ENCODE peak calls at places on chromosomes 2 and 18, in five cellular contexts. Z is kidney tubule cell, O is NCI-H1105 treated with DMSO at 0.1 percent for 48 hours, H is activated gamma-delta T cell treated with Interleukin-2 at 50 U/mL for 16 hours, A is ascending aorta. X is an unnamed sample.

GRCh38 chr18:26655614-26656400 is 107.5 kb upstream of the KCTD1 start:
- DNase-seq in Z (peak; percentile 78), O (peak; percentile 44), H (no peak), A (peak; percentile 72), X (peak; percentile 70)

GRCh38 chr18:72613589-72613988 is 69.4 kb upstream of the CBLN2 start:
- DNase-seq in Z (no peak), O (no peak), H (no peak), A (no peak), X (no peak)

GRCh38 chr2:97774425-97774824 is 61.0 kb downstream of the ZAP70 start:
- DNase-seq in Z (peak; percentile 14), O (no peak), H (no peak), A (no peak), X (no peak)

GRCh38 chr2:165876712-165877111 is 76.9 kb downstream of the TTC21B start:
- DNase-seq in Z (peak; percentile 30), O (no peak), H (no peak), A (no peak), X (no peak)

GRCh38 chr18:78293940-78294401 is 685.6 kb upstream of the SALL3 start:
- DNase-seq in Z (peak; percentile 53), O (no peak), H (no peak), A (no peak), X (no peak)

GRCh38 chr2:3242747-3243369 is 134.8 kb downstream of the EIPR1 start:
- DNase-seq in Z (no peak), O (no peak), H (peak; percentile 40), A (peak; percentile 31), X (no peak)

GRCh38 chr2:178397002-178397605 is 53.9 kb downstream of the PRKRA start:
- DNase-seq in Z (peak; percentile 44), O (peak; percentile 70), H (no peak), A (no peak), X (no peak)

GRCh38 chr18:79374408-79375171 is 21.1 kb upstream of the NFATC1 start:
- DNase-seq in Z (no peak), O (no peak), H (no peak), A (no peak), X (no peak)

GRCh38 chr2:186991766-186992417 is 142.9 kb upstream of the ZSWIM2 start:
- DNase-seq in Z (no peak), O (no peak), H (no peak), A (no peak), X (no peak)

GRCh38 chr2:237471457-237472186 is 15.4 kb upstream of the MLPH start:
- DNase-seq in Z (peak; percentile 69), O (peak; percentile 19), H (peak; percentile 29), A (no peak), X (peak; percentile 79)

GRCh38 chr2:207513577-207514257 is 16.0 kb upstream of the CREB1 start:
- DNase-seq in Z (peak; percentile 97), O (no peak), H (no peak), A (no peak), X (no peak)

GRCh38 chr2:112216158-112216557 is 38.7 kb downstream of the ZC3H8 start:
- DNase-seq in Z (peak; percentile 4), O (peak; percentile 23), H (no peak), A (no peak), X (no peak)

GRCh38 chr2:37766087-37766486 is 94.6 kb upstream of the CDC42EP3 start:
- DNase-seq in Z (peak; percentile 45), O (no peak), H (no peak), A (no peak), X (no peak)

GRCh38 chr18:69397096-69397495 is 3.6 kb upstream of the DOK6 start:
- DNase-seq in Z (peak; percentile 57), O (no peak), H (no peak), A (no peak), X (no peak)

GRCh38 chr2:36357506-36358316 is 2.1 kb downstream of the CRIM1 start:
- DNase-seq in Z (peak; percentile 86), O (no peak), H (peak; percentile 14), A (peak; percentile 77), X (no peak)

GRCh38 chr2:126732682-126733245 is 76.8 kb downstream of the GYPC start:
- DNase-seq in Z (no peak), O (no peak), H (no peak), A (no peak), X (no peak)

GRCh38 chr2:6826081-6826913 is 39.4 kb downstream of the CMPK2 start:
- DNase-seq in Z (peak; percentile 91), O (no peak), H (peak; percentile 48), A (no peak), X (peak; percentile 38)

GRCh38 chr18:44195394-44196140 is 485.1 kb upstream of the SETBP1 start:
- DNase-seq in Z (no peak), O (no peak), H (no peak), A (no peak), X (no peak)

GRCh38 chr2:173196080-173196479 is 120.4 kb downstream of the MAP3K20 start:
- DNase-seq in Z (no peak), O (no peak), H (no peak), A (no peak), X (no peak)

GRCh38 chr2:166127217-166128155 is at the start of gene SCN1A:
- DNase-seq in Z (peak; percentile 47), O (peak; percentile 73), H (no peak), A (no peak), X (no peak)

GRCh38 chr2:240925191-240925575 is 19.0 kb downstream of the CROCC2 start:
- DNase-seq in Z (no peak), O (no peak), H (peak; percentile 5), A (peak; percentile 61), X (peak; percentile 37)

GRCh38 chr2:110870545-110870944 is 138.2 kb downstream of the ACOXL start:
- DNase-seq in Z (no peak), O (no peak), H (no peak), A (no peak), X (no peak)

GRCh38 chr2:104378853-104379374 is 475.0 kb upstream of the POU3F3 start:
- DNase-seq in Z (peak; percentile 64), O (no peak), H (no peak), A (no peak), X (no peak)

GRCh38 chr2:33505966-33506365 is 29.5 kb downstream of the RASGRP3 start:
- DNase-seq in Z (no peak), O (no peak), H (no peak), A (no peak), X (no peak)

GRCh38 chr2:62568983-62569837 is 63.2 kb upstream of the TMEM17 start:
- DNase-seq in Z (peak; percentile 42), O (peak; percentile 33), H (no peak), A (no peak), X (no peak)

GRCh38 chr18:77039196-77040140 is 93.1 kb downstream of the MBP start:
- DNase-seq in Z (peak; percentile 73), O (no peak), H (no peak), A (no peak), X (no peak)

GRCh38 chr18:74290831-74291770 is 662 bp downstream of the CYB5A start:
- DNase-seq in Z (peak; percentile 66), O (peak; percentile 51), H (peak; percentile 9), A (no peak), X (peak; percentile 76)

GRCh38 chr2:129922571-129923264 is 56.7 kb upstream of the RAB6C start:
- DNase-seq in Z (no peak), O (peak; percentile 54), H (no peak), A (no peak), X (no peak)

GRCh38 chr2:202249521-202249850 is 11.1 kb upstream of the SUMO1 start:
- DNase-seq in Z (peak; percentile 64), O (no peak), H (no peak), A (no peak), X (no peak)

GRCh38 chr2:215435809-215436704 is at the start of gene FN1:
- DNase-seq in Z (peak; percentile 92), O (peak; percentile 61), H (peak; percentile 42), A (peak; percentile 97), X (peak; percentile 77)

GRCh38 chr2:171521361-171522056 is 765 bp upstream of the CYBRD1 start:
- DNase-seq in Z (no peak), O (no peak), H (no peak), A (no peak), X (no peak)

GRCh38 chr2:158753561-158754302 is 41.4 kb upstream of the DAPL1 start:
- DNase-seq in Z (peak; percentile 61), O (peak; percentile 50), H (peak; percentile 13), A (no peak), X (peak; percentile 33)

GRCh38 chr2:103986001-103986400 is 867.9 kb upstream of the POU3F3 start:
- DNase-seq in Z (no peak), O (peak; percentile 21), H (no peak), A (no peak), X (no peak)

GRCh38 chr2:100980046-100980445 is 22.0 kb upstream of the RPL31 start:
- DNase-seq in Z (no peak), O (no peak), H (no peak), A (no peak), X (no peak)

GRCh38 chr2:127170452-127171197 is 49.5 kb downstream of the CYP27C1 start:
- DNase-seq in Z (no peak), O (no peak), H (no peak), A (peak; percentile 49), X (no peak)

GRCh38 chr18:42850174-42850766 is 265.2 kb downstream of the RIT2 start:
- DNase-seq in Z (no peak), O (peak; percentile 80), H (no peak), A (no peak), X (no peak)

GRCh38 chr2:205704101-205704741 is 21.9 kb downstream of the NRP2 start:
- DNase-seq in Z (no peak), O (no peak), H (no peak), A (no peak), X (peak; percentile 69)

X was measured in stomach.